ENCODE peak calls at places on chromosomes 4 and X, in six cellular contexts. F is lower lobe of right lung, Y is heart right ventricle, B is cardiac muscle cell, G is AG10803, A is gastrocnemius medialis. Z is an unnamed sample.

GRCh38 chr4:163755013-163755412 is 260.5 kb downstream of the TMA16 start:
- DNase-seq in B (no peak), F (no peak), Y (no peak), G (no peak), A (no peak), Z (peak; percentile 1)

GRCh38 chr4:140116442-140117104 is 37.4 kb downstream of the MAML3 start:
- DNase-seq in F (no peak), G (no peak), Y (no peak), A (no peak), B (no peak), Z (no peak)

GRCh38 chrX:74465424-74465823 is 44.1 kb downstream of the SLC16A2 start:
- DNase-seq in G (peak; percentile 49), F (no peak), Y (no peak), A (no peak), B (peak; percentile 60), Z (peak; percentile 11)

GRCh38 chrX:40147399-40148188 is 49.8 kb upstream of the BCOR start:
- DNase-seq in G (no peak), Y (no peak), B (no peak), F (no peak), A (no peak), Z (no peak)

GRCh38 chrX:54325077-54325476 is 32.8 kb downstream of the WNK3 start:
- DNase-seq in G (no peak), Y (no peak), F (no peak), A (no peak), B (no peak), Z (no peak)

GRCh38 chr4:125323547-125324100 is 8.9 kb downstream of the FAT4 start:
- DNase-seq in B (peak; percentile 75), A (no peak), F (no peak), Y (no peak), G (peak; percentile 66), Z (peak; percentile 76)

GRCh38 chr4:84378277-84378838 is 120.7 kb downstream of the NKX6-1 start:
- DNase-seq in G (no peak), B (no peak), Y (no peak), A (no peak), F (no peak), Z (no peak)

GRCh38 chr4:153497091-153497531 is 31.0 kb downstream of the TMEM131L start:
- DNase-seq in Y (no peak), G (no peak), B (peak; percentile 37), F (no peak), A (no peak), Z (no peak)

GRCh38 chr4:189117426-189117825 is 823.2 kb upstream of the FRG1 start:
- DNase-seq in B (no peak), F (no peak), G (no peak), Y (no peak), A (no peak), Z (peak; percentile 9)

GRCh38 chrX:120271218-120271617 is 20.6 kb downstream of the ZBTB33 start:
- DNase-seq in A (no peak), B (no peak), Y (no peak), F (no peak), G (no peak), Z (no peak)

GRCh38 chr4:1416948-1417260 is 10.7 kb upstream of the NKX1-1 start:
- DNase-seq in A (no peak), Y (no peak), G (no peak), B (no peak), F (peak; percentile 28), Z (no peak)

GRCh38 chr4:2041234-2042130 is 17.6 kb upstream of the NAT8L start:
- DNase-seq in G (peak; percentile 56), Y (peak; percentile 84), F (peak; percentile 91), A (peak; percentile 43), B (peak; percentile 80), Z (peak; percentile 94)

GRCh38 chr4:22478426-22478825 is 37.4 kb downstream of the ADGRA3 start:
- DNase-seq in G (no peak), Y (no peak), A (no peak), F (no peak), B (no peak), Z (no peak)

GRCh38 chrX:105608745-105609144 is 213.6 kb upstream of the NRK start:
- DNase-seq in A (no peak), G (no peak), F (no peak), Y (no peak), B (peak; percentile 0), Z (peak; percentile 18)

GRCh38 chr4:54099959-54100606 is at the start of gene GSX2:
- DNase-seq in B (no peak), A (peak; percentile 26), Y (peak; percentile 36), F (no peak), G (peak; percentile 28), Z (no peak)

GRCh38 chr4:20395160-20395773 is 143.6 kb downstream of the SLIT2 start:
- DNase-seq in G (peak; percentile 21), Y (no peak), A (no peak), F (no peak), B (peak; percentile 52), Z (no peak)

GRCh38 chr4:100935090-100935489 is 412.2 kb downstream of the PPP3CA start:
- DNase-seq in Y (no peak), F (no peak), A (no peak), B (no peak), G (no peak), Z (peak; percentile 29)
- TF ChIP-seq CTCF in Y (no peak), F (no peak), A (no peak), B (no peak), G (peak; percentile 34), Z (peak; percentile 5)

GRCh38 chrX:143632625-143633387 is 3.1 kb downstream of the SLITRK4 start:
- DNase-seq in A (no peak), F (no peak), B (peak; percentile 80), G (no peak), Y (no peak), Z (no peak)

GRCh38 chrX:143633530-143634372 is 2.1 kb downstream of the SLITRK4 start:
- DNase-seq in Y (peak; percentile 14), B (peak; percentile 25), F (peak; percentile 28), G (no peak), A (peak; percentile 10), Z (no peak)

GRCh38 chrX:143635915-143636314 is at the start of gene SLITRK4:
- DNase-seq in G (no peak), B (peak; percentile 80), A (peak; percentile 24), Y (no peak), F (no peak), Z (no peak)

GRCh38 chrX:143634701-143635442 is 1.0 kb downstream of the SLITRK4 start:
- DNase-seq in G (no peak), Y (peak; percentile 8), B (peak; percentile 51), A (peak; percentile 17), F (peak; percentile 34), Z (no peak)

GRCh38 chrX:143634373-143634685 is 1.6 kb downstream of the SLITRK4 start:
- DNase-seq in Y (no peak), A (peak; percentile 16), F (no peak), G (no peak), B (no peak), Z (no peak)
- H3K4me3 ChIP-seq in Y (peak overlapping the region; percentile 55), A (peak overlapping the region; percentile 57), F (peak overlapping the region; percentile 46), G (no peak overlapping the region), B (peak overlapping the region; percentile 55), Z (no peak overlapping the region)

GRCh38 chr4:136329042-136329662 is 1203.1 kb downstream of the PCDH18 start:
- DNase-seq in B (no peak), A (no peak), F (no peak), G (no peak), Y (no peak), Z (no peak)
- TF ChIP-seq CTCF in B (no peak), A (no peak), F (no peak), G (no peak), Y (no peak), Z (no peak)

DNA sequence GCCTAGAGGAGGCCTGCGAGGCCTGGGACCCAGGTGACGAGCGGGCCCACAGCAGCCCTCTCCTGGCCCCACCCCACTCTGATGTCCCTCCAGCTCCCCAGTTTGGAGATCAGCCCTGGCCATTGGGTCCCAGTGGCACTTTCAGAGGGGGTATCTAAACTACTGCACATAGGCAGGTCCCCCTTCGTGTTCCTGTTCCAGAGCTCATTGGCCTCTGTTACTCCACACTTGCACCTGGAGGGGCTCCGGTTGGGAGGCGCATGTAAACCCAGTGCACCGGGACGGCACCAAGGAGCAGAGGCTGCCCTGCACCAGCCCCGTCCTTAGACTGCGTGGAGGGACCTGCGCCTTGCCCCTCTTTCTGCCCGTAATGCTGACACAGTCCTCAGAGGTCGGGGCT is 34.3 kb downstream of the TRMT44 start:
- DNase-seq in Y (no peak), A (no peak), B (no peak), F (no peak), G (no peak), Z (no peak)
- H3K4me3 ChIP-seq in Y (no peak overlapping the region), A (no peak overlapping the region), B (no peak overlapping the region), F (no peak overlapping the region), G (no peak overlapping the region), Z (no peak overlapping the region)

DNA sequence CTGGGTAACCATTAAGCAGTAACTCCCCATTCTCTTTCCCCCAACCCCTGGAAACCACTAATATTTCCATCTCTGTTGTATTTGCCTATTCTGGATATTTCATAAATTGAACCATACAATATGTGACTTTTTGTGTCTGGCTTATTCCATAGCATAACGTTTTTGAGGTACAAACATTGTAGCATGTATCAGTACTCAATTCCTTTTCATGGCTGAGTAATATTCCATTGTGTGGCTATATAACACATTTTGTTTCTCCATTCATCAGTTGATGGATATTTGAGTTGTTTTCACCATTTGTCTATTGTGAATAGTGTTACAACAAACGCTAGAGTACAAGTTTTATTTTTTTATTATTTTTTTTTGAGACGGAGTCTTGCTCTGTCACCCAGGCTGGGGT is 55.0 kb upstream of the MORC4 start:
- DNase-seq in B (no peak), A (no peak), G (no peak), Y (no peak), F (no peak), Z (no peak)
- TF ChIP-seq CTCF in B (no peak), A (no peak), G (no peak), Y (no peak), F (no peak), Z (no peak)

GRCh38 chrX:44342866-44343265 is 606 bp downstream of the EFHC2 start:
- DNase-seq in A (no peak), Y (no peak), F (no peak), G (no peak), B (no peak), Z (no peak)
- H3K4me3 ChIP-seq in A (peak overlapping the region; percentile 52), Y (peak overlapping the region; percentile 57), F (no peak overlapping the region), G (peak overlapping the region; percentile 58), B (peak overlapping the region; percentile 9), Z (peak overlapping the region; percentile 40)

GRCh38 chrX:16215660-16216059 is 48.4 kb downstream of the MAGEB17 start:
- DNase-seq in G (no peak), A (no peak), F (no peak), Y (no peak), B (no peak), Z (no peak)

GRCh38 chrX:16213970-16214369 is 46.7 kb downstream of the MAGEB17 start:
- DNase-seq in B (no peak), F (no peak), A (no peak), Y (no peak), G (peak; percentile 63), Z (peak; percentile 6)

GRCh38 chrX:16208601-16209000 is 41.3 kb downstream of the MAGEB17 start:
- DNase-seq in Y (no peak), A (no peak), F (no peak), G (no peak), B (no peak), Z (no peak)

GRCh38 chrX:16212024-16212423 is 44.7 kb downstream of the MAGEB17 start:
- DNase-seq in F (no peak), Y (no peak), A (no peak), B (peak; percentile 5), G (no peak), Z (no peak)

GRCh38 chrX:16212436-16212835 is 45.2 kb downstream of the MAGEB17 start:
- DNase-seq in F (no peak), B (peak; percentile 36), A (no peak), Y (no peak), G (no peak), Z (peak; percentile 58)
- TF ChIP-seq CTCF in F (no peak), B (peak; percentile 45), A (no peak), Y (no peak), G (peak; percentile 23), Z (peak; percentile 16)